ENCODE peak calls at places on chromosome 22, in six cellular contexts. E is left ventricle myocardium inferior, X is astrocyte of the spinal cord, J is cardiac fibroblast, C is lung, Y is fibroblast of the aortic adventitia. L is an unnamed sample.

GRCh38 chr22:50165438-50166123 is 5.0 kb upstream of the PANX2 start:
- DNase-seq in E (no peak), X (no peak), J (no peak), C (no peak), Y (no peak), L (no peak)

GRCh38 chr22:38172489-38173155 is 9.0 kb downstream of the PLA2G6 start:
- DNase-seq in E (peak), X (peak), J (peak), C (peak), Y (no peak), L (no peak)

GRCh38 chr22:37225481-37225880 is 13.2 kb upstream of the SSTR3 start:
- DNase-seq in E (no peak), X (no peak), J (peak), C (no peak), Y (no peak), L (no peak)

GRCh38 chr22:50313600-50313999 is 6.2 kb upstream of the PLXNB2 start:
- DNase-seq in E (no peak), X (no peak), J (no peak), C (no peak), Y (no peak), L (no peak)

GRCh38 chr22:45072322-45072903 is 62.6 kb upstream of the PHF21B start:
- DNase-seq in E (no peak), X (peak), J (peak), C (no peak), Y (peak), L (no peak)

GRCh38 chr22:37943471-37944198 is 9.8 kb downstream of the C22orf23 start:
- DNase-seq in E (no peak), X (no peak), J (no peak), C (no peak), Y (no peak), L (no peak)

GRCh38 chr22:27990879-27991278 is 71.8 kb upstream of the PITPNB start:
- DNase-seq in E (peak), X (peak), J (peak), C (no peak), Y (peak), L (peak)

GRCh38 chr22:50105529-50106100 is 15.8 kb downstream of the MOV10L1 start:
- DNase-seq in E (no peak), X (no peak), J (peak), C (no peak), Y (peak), L (no peak)

GRCh38 chr22:37126882-37127281 is 17.4 kb upstream of the TMPRSS6 start:
- DNase-seq in E (no peak), X (no peak), J (no peak), C (no peak), Y (no peak), L (no peak)

GRCh38 chr22:47175151-47175760 is 412.8 kb downstream of the TBC1D22A start:
- DNase-seq in E (no peak), X (no peak), J (peak), C (no peak), Y (peak), L (no peak)

GRCh38 chr22:37242395-37242918 is 1.6 kb downstream of the RAC2 start:
- DNase-seq in E (peak), X (no peak), J (peak), C (peak), Y (no peak), L (peak)

GRCh38 chr22:17785185-17786184 is 11.2 kb upstream of the BID start:
- DNase-seq in E (peak), X (no peak), J (peak), C (peak), Y (no peak), L (peak)

GRCh38 chr22:46340676-46341075 is 5.2 kb downstream of the TRMU start:
- DNase-seq in E (no peak), X (no peak), J (no peak), C (no peak), Y (no peak), L (no peak)

GRCh38 chr22:20904008-20904979 is 12.9 kb upstream of the CRKL start:
- DNase-seq in E (no peak), X (peak), J (peak), C (peak), Y (peak), L (no peak)

GRCh38 chr22:28123989-28124766 is 205.1 kb upstream of the PITPNB start:
- DNase-seq in E (no peak), X (no peak), J (no peak), C (no peak), Y (no peak), L (no peak)

GRCh38 chr22:20644071-20644642 is 129.8 kb upstream of the SERPIND1 start:
- DNase-seq in E (no peak), X (no peak), J (no peak), C (no peak), Y (no peak), L (no peak)

GRCh38 chr22:47190276-47190956 is 428.0 kb downstream of the TBC1D22A start:
- DNase-seq in E (no peak), X (no peak), J (no peak), C (no peak), Y (no peak), L (no peak)

GRCh38 chr22:49576241-49577141 is 251.2 kb downstream of the BRD1 start:
- DNase-seq in E (no peak), X (no peak), J (no peak), C (no peak), Y (no peak), L (no peak)

GRCh38 chr22:49380095-49380827 is 447.4 kb downstream of the BRD1 start:
- DNase-seq in E (no peak), X (no peak), J (no peak), C (peak), Y (no peak), L (no peak)

DNA sequence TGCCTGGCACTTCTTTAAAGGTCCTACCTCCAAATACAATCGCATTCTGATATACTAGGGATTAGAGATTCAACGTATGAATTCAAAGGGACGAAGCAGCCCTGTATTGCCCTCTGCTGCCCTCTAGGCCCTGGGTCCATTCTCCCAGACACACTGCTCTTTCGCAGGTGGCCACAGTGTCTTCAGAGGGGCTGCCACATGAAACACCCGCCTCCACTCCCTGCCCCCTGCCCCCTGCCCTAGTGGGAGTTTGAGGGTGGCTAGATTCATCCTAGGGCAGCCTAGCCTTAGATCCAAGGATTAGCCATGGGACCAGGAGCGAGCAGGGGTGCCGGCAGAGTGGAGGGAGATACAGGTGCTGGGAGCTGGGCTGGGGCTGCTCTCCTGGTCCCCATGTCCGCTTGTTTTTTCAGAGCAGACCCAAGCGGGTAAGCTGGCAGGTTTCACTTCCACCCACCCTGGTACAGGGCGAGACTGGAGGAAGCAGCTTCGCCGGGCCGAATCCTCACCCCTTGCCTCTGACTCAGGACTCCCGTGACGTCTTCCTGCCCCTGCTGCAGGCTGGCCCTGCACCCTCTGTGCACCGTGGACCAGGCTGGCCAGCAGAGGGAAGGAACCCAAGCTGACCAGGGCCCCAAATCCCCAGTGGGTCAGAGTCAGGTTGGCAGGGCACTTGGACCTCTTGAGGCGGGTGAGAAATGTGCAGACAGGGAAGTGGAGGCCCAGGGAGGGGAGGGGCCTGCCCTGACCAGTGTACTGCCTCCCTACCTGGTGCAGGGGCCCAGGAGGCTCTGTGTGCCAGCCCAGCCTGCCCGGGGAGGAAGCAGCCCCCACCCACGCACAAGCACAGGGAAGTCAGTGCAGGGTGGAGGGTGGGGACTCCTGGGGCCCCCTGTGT is 28.4 kb upstream of the HMOX1 start:
- DNase-seq in E (peak), X (no peak), J (no peak), C (peak), Y (no peak), L (peak)
- TF ChIP-seq CTCF in E (no peak), X (no peak), J (peak), C (no peak), Y (no peak), L (peak)

GRCh38 chr22:39355080-39355479 is 5.3 kb downstream of the SYNGR1 start:
- DNase-seq in E (no peak), X (no peak), J (no peak), C (no peak), Y (no peak), L (no peak)
- TF ChIP-seq CTCF in E (no peak), X (no peak), J (no peak), C (no peak), Y (no peak), L (no peak)

GRCh38 chr22:19580291-19580890 is 56.2 kb upstream of the CLDN5 start:
- DNase-seq in E (no peak), X (no peak), J (no peak), C (no peak), Y (no peak), L (no peak)
- TF ChIP-seq CTCF in E (no peak), X (no peak), J (no peak), C (no peak), Y (no peak), L (no peak)

DNA sequence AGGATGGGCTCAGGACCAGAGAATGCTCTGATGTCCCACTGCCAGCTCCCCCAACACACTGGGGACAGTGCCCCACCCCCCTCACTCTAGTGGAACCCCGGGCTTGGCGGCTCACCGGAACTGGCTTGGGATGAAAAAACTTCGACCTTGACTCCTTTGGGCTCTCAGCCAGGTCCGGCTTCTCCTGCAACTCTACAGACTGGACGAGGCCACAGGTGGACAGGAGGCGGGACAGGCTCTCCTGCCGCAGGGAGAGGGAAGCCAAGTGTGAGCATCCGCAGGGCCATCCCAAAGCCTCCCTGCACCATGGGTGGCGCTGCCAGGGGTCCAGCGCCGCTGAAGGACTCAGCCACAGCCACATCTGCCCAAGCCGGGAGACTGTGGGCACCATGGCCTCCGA is 3.7 kb downstream of the RRP7A start:
- DNase-seq in E (no peak), X (no peak), J (no peak), C (no peak), Y (no peak), L (no peak)
- TF ChIP-seq CTCF in E (no peak), X (no peak), J (no peak), C (no peak), Y (no peak), L (no peak)

DNA sequence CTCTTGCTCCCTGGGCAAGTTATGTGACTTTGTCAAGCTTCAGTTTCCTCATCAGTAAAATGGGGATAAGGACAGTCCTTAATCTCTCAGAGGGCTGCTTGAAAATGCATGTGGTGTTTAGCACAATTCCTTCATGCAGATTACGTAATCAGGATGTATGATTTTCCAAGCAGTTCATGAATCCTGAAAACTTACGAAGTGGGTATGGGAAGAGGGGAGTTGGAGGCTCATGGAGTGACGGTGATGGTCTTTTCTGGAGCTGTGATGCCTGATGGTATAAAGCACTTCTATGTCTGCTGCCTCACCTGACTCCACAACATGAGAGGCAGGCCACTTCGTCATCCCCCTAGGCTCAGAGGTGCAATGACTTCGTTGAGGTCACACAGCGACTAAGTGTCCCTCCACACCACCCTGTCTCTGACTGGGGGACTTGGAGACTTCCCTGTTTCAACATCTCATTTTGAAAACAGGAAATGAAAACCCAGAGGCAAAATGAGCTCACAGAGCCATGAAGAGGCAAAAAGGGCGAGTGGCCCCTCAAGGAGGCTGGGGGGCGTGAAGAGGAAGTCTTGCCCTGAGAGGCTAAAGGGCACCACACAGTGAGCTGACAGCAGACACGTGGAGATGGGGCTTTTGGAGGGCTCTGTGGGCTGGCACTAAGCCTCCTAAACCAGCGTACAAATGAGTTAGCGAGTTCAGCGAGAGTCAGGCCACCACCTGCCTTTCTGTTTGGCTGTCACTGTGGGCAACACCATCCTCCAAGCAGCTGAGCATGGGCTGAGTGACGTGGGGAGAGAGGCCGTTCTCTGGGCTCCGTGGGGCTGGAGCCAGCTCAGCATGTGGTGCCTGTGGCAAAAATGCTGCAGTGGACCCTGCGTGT is 10.1 kb downstream of the MCM5 start:
- DNase-seq in E (no peak), X (no peak), J (peak), C (peak), Y (no peak), L (peak)
- TF ChIP-seq CTCF in E (no peak), X (no peak), J (no peak), C (no peak), Y (no peak), L (no peak)

DNA sequence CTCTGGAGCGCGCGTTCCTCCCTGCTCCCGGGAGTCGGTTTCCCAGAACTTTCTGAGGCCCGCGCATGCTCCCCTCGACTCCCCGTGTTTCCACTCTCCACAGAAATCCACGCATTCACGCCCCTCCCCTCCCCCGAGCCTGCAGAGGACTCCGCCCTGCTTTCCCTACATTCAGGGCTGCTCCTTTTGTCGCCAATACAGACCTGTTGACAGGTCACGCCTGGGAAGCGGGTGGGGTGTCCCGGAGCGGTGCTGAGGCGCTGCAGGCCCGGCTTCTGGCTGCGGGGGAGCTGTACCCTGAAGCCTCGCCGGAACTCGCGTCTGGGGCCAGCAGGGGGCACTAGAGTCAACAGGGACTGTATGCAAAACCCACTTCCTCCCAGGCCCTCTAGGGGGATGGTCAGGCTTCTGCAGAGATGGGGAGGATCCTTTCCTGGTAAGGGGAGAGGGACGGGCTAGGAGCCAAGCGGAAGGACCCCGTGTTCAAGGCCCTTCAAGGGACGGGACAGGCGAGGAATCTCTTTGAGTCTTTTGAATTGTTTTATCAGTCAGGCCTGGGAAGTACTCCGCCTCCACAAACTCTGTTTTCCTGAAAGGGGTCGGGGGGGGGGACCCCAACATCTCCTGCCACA is at the start of gene PRAME:
- DNase-seq in E (peak), X (no peak), J (peak), C (peak), Y (peak), L (peak)
- TF ChIP-seq CTCF in E (peak), X (peak), J (peak), C (peak), Y (peak), L (peak)

GRCh38 chr22:33756508-33756949 is 163.7 kb downstream of the LARGE1 start:
- DNase-seq in E (no peak), X (no peak), J (no peak), C (no peak), Y (no peak), L (no peak)
- TF ChIP-seq CTCF in E (peak), X (no peak), J (no peak), C (no peak), Y (no peak), L (no peak)

DNA sequence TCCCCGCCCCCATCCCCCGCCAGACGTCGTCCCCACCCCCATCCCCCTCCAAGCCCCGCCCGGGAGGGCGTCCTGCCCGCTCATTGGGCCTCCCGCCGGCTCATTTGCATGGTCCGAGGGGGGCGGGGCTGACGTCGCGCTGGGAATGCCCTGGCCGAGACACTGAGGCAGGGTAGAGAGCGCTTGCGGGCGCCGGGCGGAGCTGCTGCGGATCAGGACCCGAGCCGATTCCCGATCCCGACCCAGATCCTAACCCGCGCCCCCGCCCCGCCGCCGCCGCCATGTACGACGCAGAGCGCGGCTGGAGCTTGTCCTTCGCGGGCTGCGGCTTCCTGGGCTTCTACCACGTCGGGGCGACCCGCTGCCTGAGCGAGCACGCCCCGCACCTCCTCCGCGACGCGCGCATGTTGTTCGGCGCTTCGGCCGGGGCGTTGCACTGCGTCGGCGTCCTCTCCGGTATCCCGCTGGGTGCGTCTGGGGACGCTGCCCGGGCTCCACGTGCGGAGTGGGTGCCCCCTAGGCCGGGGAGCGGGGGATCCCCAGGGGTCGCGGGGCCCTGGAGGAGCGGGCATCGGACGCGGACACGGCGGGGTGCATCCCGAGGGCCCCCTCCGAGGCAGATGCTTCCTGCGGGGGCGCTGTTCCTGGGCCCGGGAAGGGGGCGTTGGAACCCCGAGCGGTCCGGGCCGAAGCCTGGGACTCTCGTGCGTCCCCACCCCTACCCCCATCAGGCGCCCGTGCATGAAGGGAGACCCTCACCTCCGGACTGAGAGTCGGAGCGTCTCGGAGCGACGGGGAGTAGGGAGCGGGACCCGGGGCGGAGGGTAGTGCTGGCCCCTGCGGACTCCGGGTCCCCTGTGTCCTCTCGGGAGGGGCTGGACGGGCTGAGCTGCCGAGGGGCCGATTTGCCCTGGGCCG is at the start of gene PNPLA3:
- DNase-seq in E (peak), X (peak), J (peak), C (peak), Y (peak), L (peak)
- TF ChIP-seq CTCF in E (no peak), X (peak), J (peak), C (no peak), Y (no peak), L (no peak)

GRCh38 chr22:43365715-43366440 is 22.7 kb upstream of the SCUBE1 start:
- DNase-seq in E (no peak), X (no peak), J (no peak), C (no peak), Y (no peak), L (no peak)
- TF ChIP-seq CTCF in E (no peak), X (no peak), J (no peak), C (no peak), Y (no peak), L (no peak)

DNA sequence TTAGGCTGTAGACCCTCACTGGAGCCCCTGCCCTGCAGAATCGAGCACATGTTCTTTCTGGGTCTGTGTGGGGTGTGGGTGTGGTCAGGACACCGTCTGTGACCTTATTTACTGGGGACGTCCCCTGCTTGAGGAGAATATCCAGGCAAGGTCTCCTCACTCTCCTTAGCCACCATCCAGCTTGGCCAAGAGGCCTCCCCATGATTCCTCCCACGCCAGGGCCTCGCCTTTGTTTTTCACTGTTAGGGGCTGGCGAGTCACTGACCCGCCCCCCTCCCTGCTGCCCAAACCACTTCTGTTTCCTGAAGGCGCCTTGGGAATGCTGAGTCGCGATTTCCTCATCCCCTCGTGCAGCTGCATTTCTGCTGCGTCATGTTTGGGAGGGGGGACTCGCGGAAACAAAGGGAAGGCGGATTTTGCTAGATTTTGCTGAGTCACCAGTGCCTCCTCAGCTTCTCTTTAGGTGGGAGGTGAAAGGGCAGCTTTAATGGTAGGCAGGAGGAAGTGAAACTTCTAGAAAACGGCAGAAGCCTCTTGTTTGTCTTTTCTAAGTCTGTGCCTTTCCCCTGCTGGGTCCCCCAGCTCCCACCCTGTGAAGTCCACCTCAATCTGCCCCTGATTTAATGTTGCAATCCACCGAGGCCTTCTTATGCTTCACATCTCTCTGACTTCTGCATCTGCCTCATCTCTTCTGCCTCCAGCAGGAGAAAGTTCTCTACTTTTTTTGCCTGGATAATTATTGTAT is 4.0 kb upstream of the HMOX1 start:
- DNase-seq in E (peak), X (peak), J (peak), C (peak), Y (peak), L (peak)
- TF ChIP-seq CTCF in E (no peak), X (no peak), J (no peak), C (no peak), Y (no peak), L (no peak)

L was measured in GM13976.